ENCODE peak calls at places on chromosomes 1 and 21, in eight cellular contexts. L is OCI-LY7, Q is NT2/D1, V is aorta, C is heart right ventricle, B is hepatocyte, N is PC-3, T is right atrium auricular region. K is an unnamed sample. For H3K9me3, the result is how much of the 10 kb centered on the place peaks cover.

GRCh38 chr1:5740865-5741860 is 251.1 kb downstream of the NPHP4 start:
- DNase-seq in L (no peak), Q (no peak), V (peak), C (no peak), B (no peak), N (no peak), T (no peak), K (no peak)

GRCh38 chr1:212738330-212738729 is 38.7 kb upstream of the BATF3 start:
- DNase-seq in L (no peak), Q (no peak), V (no peak), C (no peak), B (no peak), N (no peak), T (no peak), K (no peak)

GRCh38 chr1:20634594-20635084 is 1.4 kb downstream of the PINK1 start:
- DNase-seq in L (no peak), Q (no peak), V (peak), C (peak), B (peak), N (peak), T (no peak), K (peak)

GRCh38 chr21:42593815-42594157 is 59.6 kb upstream of the PDE9A start:
- DNase-seq in L (no peak), Q (no peak), V (no peak), C (no peak), B (no peak), N (no peak), T (no peak), K (no peak)

GRCh38 chr1:167800241-167800640 is 78.5 kb downstream of the MPZL1 start:
- DNase-seq in L (no peak), Q (no peak), V (no peak), C (no peak), B (no peak), N (no peak), T (no peak), K (no peak)

GRCh38 chr1:37162059-37162458 is 127.7 kb upstream of the GRIK3 start:
- DNase-seq in L (no peak), Q (no peak), V (no peak), C (no peak), B (no peak), N (no peak), T (no peak), K (no peak)

GRCh38 chr1:179293340-179294327 is at the start of gene SOAT1:
- DNase-seq in L (peak), Q (peak), V (peak), C (peak), B (peak), N (peak), T (peak), K (peak)

GRCh38 chr1:151790940-151791651 is 796 bp upstream of the TDRKH start:
- DNase-seq in L (peak), Q (no peak), V (no peak), C (no peak), B (peak), N (peak), T (no peak), K (no peak)

GRCh38 chr1:14440166-14440565 is 158.3 kb upstream of the KAZN start:
- DNase-seq in L (no peak), Q (no peak), V (no peak), C (no peak), B (no peak), N (no peak), T (no peak), K (no peak)

GRCh38 chr1:180278791-180279432 is 48.8 kb downstream of the LHX4 start:
- DNase-seq in L (no peak), Q (no peak), V (no peak), C (no peak), B (no peak), N (peak), T (no peak), K (no peak)

GRCh38 chr1:173097001-173097400 is 46.3 kb upstream of the TNFSF18 start:
- DNase-seq in L (no peak), Q (no peak), V (no peak), C (no peak), B (no peak), N (peak), T (no peak), K (no peak)

GRCh38 chr1:18761948-18762905 is 97.2 kb downstream of the TAS1R2 start:
- DNase-seq in L (no peak), Q (no peak), V (no peak), C (peak), B (no peak), N (no peak), T (no peak), K (no peak)

GRCh38 chr1:186903374-186904129 is 74.8 kb downstream of the PLA2G4A start:
- DNase-seq in L (no peak), Q (no peak), V (no peak), C (no peak), B (no peak), N (no peak), T (no peak), K (no peak)

GRCh38 chr1:7388488-7389185 is 382.5 kb upstream of the VAMP3 start:
- DNase-seq in L (no peak), Q (no peak), V (peak), C (peak), B (no peak), N (peak), T (peak), K (no peak)

GRCh38 chr1:41394918-41395598 is 33.8 kb downstream of the FOXO6 start:
- DNase-seq in L (no peak), Q (peak), V (no peak), C (no peak), B (peak), N (no peak), T (no peak), K (no peak)

GRCh38 chr1:8163039-8163438 is 136.9 kb upstream of the ERRFI1 start:
- DNase-seq in L (no peak), Q (no peak), V (no peak), C (no peak), B (no peak), N (no peak), T (no peak), K (no peak)

GRCh38 chr21:29347274-29347681 is 48.6 kb downstream of the BACH1 start:
- DNase-seq in L (no peak), Q (no peak), V (no peak), C (no peak), B (peak), N (no peak), T (no peak), K (no peak)

GRCh38 chr1:172699111-172699510 is 40.2 kb downstream of the FASLG start:
- DNase-seq in L (no peak), Q (no peak), V (peak), C (no peak), B (no peak), N (peak), T (no peak), K (no peak)

GRCh38 chr1:208803371-208803811 is 559.2 kb upstream of the PLXNA2 start:
- DNase-seq in L (no peak), Q (no peak), V (no peak), C (no peak), B (no peak), N (no peak), T (no peak), K (no peak)

GRCh38 chr1:237817277-237817676 is 73.4 kb downstream of the ZP4 start:
- DNase-seq in L (no peak), Q (no peak), V (no peak), C (no peak), B (no peak), N (no peak), T (no peak), K (no peak)

GRCh38 chr1:224095339-224095738 is 18.6 kb upstream of the FBXO28 start:
- DNase-seq in L (no peak), Q (no peak), V (no peak), C (no peak), B (no peak), N (no peak), T (no peak), K (no peak)

GRCh38 chr1:87325982-87326738 is 2.5 kb upstream of the LMO4 start:
- DNase-seq in L (peak), Q (peak), V (no peak), C (peak), B (peak), N (peak), T (no peak), K (no peak)

GRCh38 chr1:47834326-47834725 is 162.9 kb downstream of the TRABD2B start:
- DNase-seq in L (no peak), Q (no peak), V (no peak), C (no peak), B (no peak), N (no peak), T (no peak), K (no peak)

GRCh38 chr1:56433056-56433577 is 146.2 kb downstream of the PLPP3 start:
- DNase-seq in L (peak), Q (no peak), V (no peak), C (no peak), B (no peak), N (no peak), T (no peak), K (no peak)

GRCh38 chr1:201779351-201779880 is 49.5 kb upstream of the IPO9 start:
- DNase-seq in L (no peak), Q (no peak), V (peak), C (no peak), B (no peak), N (no peak), T (no peak), K (no peak)

GRCh38 chr1:224399887-224400286 is 34.7 kb downstream of the WDR26 start:
- DNase-seq in L (no peak), Q (no peak), V (no peak), C (no peak), B (no peak), N (no peak), T (no peak), K (no peak)

GRCh38 chr1:89941110-89941770 is 53.7 kb upstream of the ZNF326 start:
- DNase-seq in L (peak), Q (no peak), V (no peak), C (no peak), B (no peak), N (no peak), T (no peak), K (no peak)

GRCh38 chr1:173017792-173018191 is 32.9 kb downstream of the TNFSF18 start:
- DNase-seq in L (peak), Q (no peak), V (no peak), C (no peak), B (no peak), N (no peak), T (no peak), K (no peak)

GRCh38 chr1:54698346-54698745 is 17.3 kb upstream of the TTC4 start:
- DNase-seq in L (no peak), Q (no peak), V (no peak), C (no peak), B (no peak), N (no peak), T (no peak), K (no peak)

GRCh38 chr21:42779431-42779861 is 99.9 kb downstream of the WDR4 start:
- DNase-seq in L (no peak), Q (no peak), V (no peak), C (no peak), B (no peak), N (no peak), T (no peak), K (no peak)

GRCh38 chr21:9737871-9738520 is 783.4 kb upstream of the TPTE start:
- DNase-seq in L (no peak), Q (no peak), V (no peak), C (no peak), B (no peak), N (peak), T (peak), K (no peak)

GRCh38 chr21:9730866-9731265 is 790.5 kb upstream of the TPTE start:
- DNase-seq in L (no peak), Q (no peak), V (no peak), C (no peak), B (no peak), N (no peak), T (no peak), K (no peak)

GRCh38 chr21:9738527-9738926 is 782.9 kb upstream of the TPTE start:
- DNase-seq in L (no peak), Q (no peak), V (no peak), C (no peak), B (no peak), N (no peak), T (peak), K (no peak)

GRCh38 chr21:9739240-9739639 is 782.1 kb upstream of the TPTE start:
- DNase-seq in L (no peak), Q (no peak), V (no peak), C (no peak), B (no peak), N (no peak), T (no peak), K (no peak)

DNA sequence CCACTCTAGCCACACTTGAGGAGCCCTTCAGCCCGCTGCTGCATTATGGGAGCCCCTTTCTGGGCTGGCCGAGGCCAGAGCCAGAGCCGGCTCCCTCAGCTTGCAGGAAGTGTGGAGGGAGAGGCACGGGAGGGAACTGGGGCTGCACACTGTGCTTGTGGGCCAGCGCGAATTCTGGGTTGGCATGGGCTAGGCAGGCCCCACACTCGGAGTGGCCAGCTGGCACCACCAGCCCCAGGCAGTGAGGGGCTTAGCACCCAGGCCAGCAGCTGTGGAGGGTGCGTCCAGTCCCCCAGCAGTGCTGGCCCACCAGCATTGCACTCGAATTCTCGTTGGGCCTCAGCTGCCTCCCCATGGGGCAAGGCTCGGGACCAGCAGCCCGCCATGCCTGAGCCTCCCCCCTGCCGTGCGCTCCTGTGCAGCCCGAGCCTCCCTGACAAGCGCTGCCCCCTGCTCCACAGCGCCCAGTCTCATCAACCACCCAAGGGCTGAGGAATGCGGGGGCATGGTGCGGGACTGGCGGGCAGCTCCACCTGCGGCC is 785.9 kb upstream of the TPTE start:
- DNase-seq in L (no peak), Q (no peak), V (peak), C (no peak), B (no peak), N (no peak), T (no peak), K (no peak)
- H3K9me3 ChIP-seq in L (under half), Q (under half), V (under half), C (under half), B (under half), N (half or more), T (under half), K (under half)

DNA sequence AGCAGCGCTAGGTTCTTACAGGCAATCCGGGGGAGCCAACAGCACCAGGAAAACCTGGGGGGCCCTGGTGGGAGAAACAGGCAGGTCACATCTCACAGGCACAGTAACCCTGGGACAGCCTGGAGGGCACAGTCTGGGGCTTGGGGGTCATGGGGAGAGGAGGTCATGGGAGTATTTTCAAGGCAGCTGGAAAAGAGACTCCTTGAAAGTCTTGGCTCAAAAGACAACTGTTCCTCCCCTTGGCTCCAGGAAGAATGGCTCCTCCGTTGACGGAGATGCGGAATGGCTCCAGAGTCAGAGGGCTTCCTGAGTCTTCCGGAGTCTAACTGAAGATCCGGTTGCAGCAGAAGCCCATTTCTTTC is 25.9 kb upstream of the PEF1 start:
- DNase-seq in L (no peak), Q (no peak), V (no peak), C (no peak), B (no peak), N (no peak), T (no peak), K (no peak)
- H3K4me3 ChIP-seq in L (no peak), Q (no peak), V (no peak), C (peak), B (no peak), N (peak), T (peak), K (peak)

GRCh38 chr1:153379591-153379990 is 4.2 kb upstream of the S100A12 start:
- DNase-seq in L (no peak), Q (no peak), V (no peak), C (no peak), B (no peak), N (no peak), T (no peak), K (no peak)
- H3K9me3 ChIP-seq in L (under half), Q (under half), V (under half), C (under half), B (under half), N (under half), T (under half), K (under half)

GRCh38 chr1:98044071-98044697 is 123.3 kb upstream of the DPYD start:
- DNase-seq in L (no peak), Q (no peak), V (no peak), C (no peak), B (no peak), N (no peak), T (no peak), K (no peak)
- H3K4me3 ChIP-seq in L (no peak), Q (no peak), V (no peak), C (no peak), B (no peak), N (no peak), T (no peak), K (no peak)

DNA sequence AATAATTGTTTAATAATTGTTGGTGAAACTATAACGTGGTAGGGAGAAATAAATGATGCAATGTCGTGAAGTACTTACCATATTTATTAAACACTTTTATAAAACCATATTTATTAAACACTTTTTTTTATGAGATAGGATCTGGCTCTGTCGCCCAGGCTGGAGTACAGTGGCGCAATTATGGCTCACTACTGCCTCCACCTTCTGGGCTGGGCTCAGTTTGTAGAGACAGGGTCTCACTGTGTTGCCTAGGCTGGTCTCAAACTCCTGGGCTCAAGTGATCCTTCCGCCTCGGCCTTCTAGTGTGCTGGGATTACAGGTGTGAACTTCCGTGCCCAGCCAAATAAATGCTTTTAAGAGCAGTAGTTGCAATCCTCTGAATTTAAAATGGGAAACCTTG is 76.0 kb upstream of the PGD start:
- DNase-seq in L (no peak), Q (no peak), V (no peak), C (no peak), B (no peak), N (no peak), T (no peak), K (no peak)
- H3K9me3 ChIP-seq in L (under half), Q (under half), V (under half), C (under half), B (under half), N (under half), T (under half), K (under half)

GRCh38 chr1:25818569-25818968 is 1.2 kb upstream of the MTFR1L start:
- DNase-seq in L (no peak), Q (no peak), V (no peak), C (no peak), B (no peak), N (no peak), T (no peak), K (peak)

GRCh38 chr1:25821630-25822091 is 1.9 kb downstream of the MTFR1L start:
- DNase-seq in L (no peak), Q (no peak), V (no peak), C (no peak), B (no peak), N (peak), T (no peak), K (no peak)

GRCh38 chr1:25819496-25820246 is at the start of gene MTFR1L:
- DNase-seq in L (peak), Q (peak), V (peak), C (peak), B (peak), N (peak), T (peak), K (peak)

GRCh38 chr1:25821112-25821476 is 1.3 kb downstream of the MTFR1L start:
- DNase-seq in L (peak), Q (no peak), V (no peak), C (no peak), B (no peak), N (peak), T (no peak), K (no peak)

GRCh38 chr1:25820247-25821111 is 725 bp downstream of the MTFR1L start:
- DNase-seq in L (peak), Q (peak), V (peak), C (peak), B (peak), N (peak), T (no peak), K (no peak)
- H3K4me3 ChIP-seq in L (peak), Q (peak), V (peak), C (peak), B (peak), N (peak), T (peak), K (peak)

DNA sequence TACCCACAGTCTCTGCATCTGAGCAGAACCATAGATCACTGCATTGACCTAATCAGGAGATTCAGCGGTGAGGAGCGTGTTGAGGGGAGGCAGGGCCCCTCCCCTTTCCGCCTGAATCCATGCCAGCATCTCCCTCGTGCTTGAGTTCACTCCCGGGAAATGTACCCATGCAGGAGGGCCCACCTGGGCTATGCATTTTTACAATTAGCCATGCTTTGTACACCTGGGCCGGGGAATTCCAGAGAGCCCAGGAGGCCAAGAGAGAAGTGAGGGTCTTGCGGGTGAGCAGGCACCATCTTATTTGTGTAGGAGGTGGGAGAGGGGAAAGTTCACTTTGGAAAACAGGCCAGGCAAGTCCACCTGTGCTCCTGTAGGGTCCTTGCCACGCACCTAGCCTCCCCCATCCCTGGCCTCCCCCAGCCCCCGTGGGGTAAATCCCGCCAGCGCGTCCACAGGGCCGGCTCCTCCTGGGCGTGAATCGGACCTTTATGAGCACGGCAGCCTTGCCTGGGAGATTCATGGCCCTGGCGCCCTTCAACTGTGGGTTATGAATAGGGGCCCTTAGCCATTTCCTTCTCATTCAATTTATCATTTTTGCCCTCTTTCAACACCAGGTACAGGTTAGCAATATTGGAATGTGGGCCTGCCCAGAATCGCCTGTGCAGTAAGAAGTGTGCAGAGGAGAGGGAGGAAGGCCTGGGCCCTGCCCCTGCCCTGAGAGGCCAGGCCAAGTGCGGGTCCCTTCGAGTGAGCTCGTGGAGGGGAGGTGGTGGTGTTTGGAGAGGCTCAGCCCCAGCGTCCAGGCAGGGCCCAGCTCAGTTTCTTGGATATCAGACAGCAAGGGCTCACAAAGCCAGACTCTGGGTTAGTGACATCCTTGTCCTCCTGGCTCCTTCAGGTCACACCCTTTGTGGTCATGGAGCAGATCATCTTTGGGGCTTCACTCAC is 84.4 kb upstream of the ACTRT2 start:
- DNase-seq in L (no peak), Q (no peak), V (peak), C (no peak), B (no peak), N (no peak), T (no peak), K (no peak)
- H3K9me3 ChIP-seq in L (under half), Q (under half), V (under half), C (under half), B (under half), N (under half), T (under half), K (under half)